ENCODE peak calls at places on chromosomes 7 and 10, in four cellular contexts. Z is IMR-90; R is astrocyte; C is CD8-positive, alpha-beta T cell. J is an unnamed sample.

GRCh38 chr7:151248191-151249033 is at the start of gene SMARCD3:
- DNase-seq in Z (peak; percentile 50), R (peak; percentile 59), C (peak; percentile 43), J (no peak)

GRCh38 chr10:94403823-94404228 is 1.5 kb downstream of the TBC1D12 start:
- DNase-seq in Z (no peak), R (no peak), C (no peak), J (no peak)

GRCh38 chr7:79778786-79779382 is 325.4 kb upstream of the MAGI2 start:
- DNase-seq in Z (peak; percentile 94), R (peak; percentile 91), C (no peak), J (peak; percentile 70)

GRCh38 chr7:4091767-4092166 is 590.3 kb upstream of the FOXK1 start:
- DNase-seq in Z (no peak), R (no peak), C (no peak), J (no peak)

GRCh38 chr10:95767884-95768556 is 12.1 kb downstream of the ENTPD1 start:
- DNase-seq in Z (peak; percentile 66), R (no peak), C (no peak), J (no peak)

GRCh38 chr7:55161154-55161687 is 142.4 kb downstream of the EGFR start:
- DNase-seq in Z (no peak), R (no peak), C (no peak), J (no peak)

GRCh38 chr10:61836233-61836887 is 65.1 kb upstream of the ARID5B start:
- DNase-seq in Z (no peak), R (peak; percentile 51), C (no peak), J (no peak)

GRCh38 chr10:43885842-43886241 is 237.2 kb upstream of the ZNF32 start:
- DNase-seq in Z (no peak), R (no peak), C (no peak), J (no peak)

GRCh38 chr10:75508239-75508813 is 76.9 kb downstream of the LRMDA start:
- DNase-seq in Z (peak; percentile 55), R (peak; percentile 97), C (no peak), J (peak; percentile 15)

GRCh38 chr7:1254281-1255082 is 21.8 kb downstream of the UNCX start:
- DNase-seq in Z (no peak), R (no peak), C (no peak), J (no peak)

GRCh38 chr10:70604106-70604505 is 1.6 kb upstream of the PRF1 start:
- DNase-seq in Z (no peak), R (no peak), C (no peak), J (no peak)

GRCh38 chr7:10082896-10083295 is 890.8 kb upstream of the PHF14 start:
- DNase-seq in Z (no peak), R (no peak), C (no peak), J (no peak)

GRCh38 chr7:100890640-100891521 is 1.4 kb upstream of the UFSP1 start:
- DNase-seq in Z (no peak), R (no peak), C (no peak), J (no peak)

GRCh38 chr7:30572212-30572839 is 22.4 kb upstream of the GARS1 start:
- DNase-seq in Z (no peak), R (no peak), C (no peak), J (no peak)

GRCh38 chr10:3995302-3996210 is 210.5 kb upstream of the KLF6 start:
- DNase-seq in Z (peak; percentile 88), R (peak; percentile 89), C (no peak), J (peak; percentile 73)

GRCh38 chr7:15783971-15784693 is 97.6 kb upstream of the MEOX2 start:
- DNase-seq in Z (no peak), R (no peak), C (no peak), J (no peak)

GRCh38 chr10:59648711-59649201 is 60.9 kb downstream of the SLC16A9 start:
- DNase-seq in Z (no peak), R (peak; percentile 67), C (no peak), J (peak; percentile 14)
- H3K4me3 ChIP-seq in Z (no peak overlapping the region), R (no peak overlapping the region), C (no peak overlapping the region), J (no peak overlapping the region)

GRCh38 chr7:133061792-133062191 is 20.1 kb downstream of the CHCHD3 start:
- DNase-seq in Z (no peak), R (no peak), C (no peak), J (no peak)

GRCh38 chr7:133070562-133070961 is 11.3 kb downstream of the CHCHD3 start:
- DNase-seq in Z (no peak), R (no peak), C (no peak), J (peak; percentile 25)

GRCh38 chr7:133064082-133064825 is 17.6 kb downstream of the CHCHD3 start:
- DNase-seq in Z (no peak), R (no peak), C (no peak), J (no peak)

GRCh38 chr7:133061357-133061756 is 20.5 kb downstream of the CHCHD3 start:
- DNase-seq in Z (no peak), R (no peak), C (no peak), J (no peak)

DNA sequence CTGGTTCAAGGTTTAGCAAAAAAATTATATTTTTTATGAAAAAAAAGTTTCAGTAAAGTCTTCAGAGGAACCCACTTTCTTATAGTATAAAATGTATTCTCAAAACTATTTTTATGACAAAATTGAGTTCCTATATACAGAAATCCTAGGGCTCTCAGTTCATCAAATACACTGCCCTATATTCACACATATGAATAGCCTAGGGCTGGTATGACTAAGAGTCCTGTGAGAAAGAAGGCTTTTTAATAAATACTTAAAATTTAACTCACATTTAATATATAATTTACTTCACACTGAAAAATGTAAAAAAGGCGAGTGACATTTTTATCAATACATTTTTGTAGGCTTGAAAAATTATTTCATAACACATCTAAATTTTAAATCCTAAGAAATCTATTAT is 16.6 kb downstream of the CHCHD3 start:
- DNase-seq in Z (no peak), R (no peak), C (no peak), J (no peak)
- H3K36me3 ChIP-seq in Z (peaks cover 9% of the 10 kb centered on the region), R (no peaks in the 10 kb centered on the region), C (peaks cover 4% of the 10 kb centered on the region), J (peaks cover 3% of the 10 kb centered on the region)

GRCh38 chr10:84540617-84541288 is 212.4 kb downstream of the CCSER2 start:
- DNase-seq in Z (peak; percentile 44), R (peak; percentile 31), C (peak; percentile 64), J (peak; percentile 18)
- H3K4me3 ChIP-seq in Z (peak overlapping the region; percentile 40), R (peak overlapping the region; percentile 48), C (peak overlapping the region; percentile 63), J (peak overlapping the region; percentile 10)

GRCh38 chr10:21034241-21034640 is 137.1 kb upstream of the NEBL start:
- DNase-seq in Z (no peak), R (no peak), C (no peak), J (no peak)
- H3K36me3 ChIP-seq in Z (no peaks in the 10 kb centered on the region), R (no peaks in the 10 kb centered on the region), C (no peaks in the 10 kb centered on the region), J (no peaks in the 10 kb centered on the region)

DNA sequence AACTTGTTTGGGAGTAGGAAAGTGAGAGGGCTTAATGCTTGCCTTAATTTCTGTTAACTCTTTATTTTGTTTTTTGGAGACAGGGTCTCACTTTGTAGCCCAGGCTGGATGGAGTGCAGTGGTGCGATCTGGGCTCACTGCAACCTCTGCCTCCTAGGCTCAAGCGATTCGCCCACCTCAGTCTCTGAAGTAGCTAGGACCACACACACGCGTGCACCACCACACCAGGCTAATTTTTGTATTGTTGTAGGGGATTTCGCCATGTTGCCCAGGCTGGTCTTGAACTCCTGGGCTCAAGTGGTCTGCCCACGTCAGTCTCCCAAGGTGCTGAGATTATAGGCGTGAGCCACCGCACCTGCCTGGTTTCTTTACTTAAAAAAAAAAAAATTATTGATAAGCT is 1.9 kb downstream of the PPP2R2D start:
- DNase-seq in Z (no peak), R (no peak), C (no peak), J (no peak)
- H3K4me3 ChIP-seq in Z (no peak overlapping the region), R (no peak overlapping the region), C (no peak overlapping the region), J (no peak overlapping the region)

GRCh38 chr7:142774826-142775225 is 4.1 kb downstream of the PRSS2 start:
- DNase-seq in Z (no peak), R (peak; percentile 69), C (no peak), J (no peak)
- H3K36me3 ChIP-seq in Z (no peaks in the 10 kb centered on the region), R (no peaks in the 10 kb centered on the region), C (no peaks in the 10 kb centered on the region), J (no peaks in the 10 kb centered on the region)

DNA sequence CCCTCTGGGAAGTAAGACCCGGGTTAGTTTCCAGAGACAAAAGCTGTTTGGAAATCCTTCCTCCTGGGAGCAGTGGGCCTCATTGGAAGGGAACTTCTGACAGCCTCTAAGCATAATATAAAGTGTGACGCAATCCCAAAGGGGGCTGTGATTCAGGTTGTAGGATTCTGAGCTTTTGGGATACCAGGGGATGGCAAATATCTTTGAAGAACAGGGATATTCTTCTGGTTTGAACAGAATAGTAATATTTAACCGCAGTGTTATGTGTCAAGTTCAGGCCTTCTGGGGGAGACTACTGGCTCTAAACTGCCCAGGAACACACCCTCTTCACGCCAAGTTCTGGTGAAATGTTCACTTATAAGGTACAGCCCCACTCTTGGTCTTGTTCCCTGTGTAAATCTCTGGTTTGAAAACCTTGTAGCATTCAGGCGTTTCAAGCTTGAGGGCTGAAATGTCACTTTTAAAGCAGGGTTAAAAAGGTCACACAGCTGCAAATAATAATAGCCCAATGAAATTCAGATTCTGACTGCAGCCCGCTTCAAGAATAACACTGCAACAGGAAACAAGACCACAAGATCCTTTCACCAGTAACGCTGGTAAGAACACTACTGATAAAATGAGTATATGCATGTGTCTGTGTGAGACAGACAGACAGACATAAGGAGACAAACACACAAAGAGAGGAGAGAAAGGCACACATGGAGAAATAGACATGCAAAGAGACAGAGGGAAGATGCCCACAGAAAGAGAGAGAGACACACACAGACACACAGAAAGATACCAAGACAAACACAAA is 69.0 kb downstream of the CREB5 start:
- DNase-seq in Z (peak; percentile 65), R (peak; percentile 67), C (no peak), J (no peak)
- H3K4me3 ChIP-seq in Z (no peak overlapping the region), R (no peak overlapping the region), C (no peak overlapping the region), J (no peak overlapping the region)

DNA sequence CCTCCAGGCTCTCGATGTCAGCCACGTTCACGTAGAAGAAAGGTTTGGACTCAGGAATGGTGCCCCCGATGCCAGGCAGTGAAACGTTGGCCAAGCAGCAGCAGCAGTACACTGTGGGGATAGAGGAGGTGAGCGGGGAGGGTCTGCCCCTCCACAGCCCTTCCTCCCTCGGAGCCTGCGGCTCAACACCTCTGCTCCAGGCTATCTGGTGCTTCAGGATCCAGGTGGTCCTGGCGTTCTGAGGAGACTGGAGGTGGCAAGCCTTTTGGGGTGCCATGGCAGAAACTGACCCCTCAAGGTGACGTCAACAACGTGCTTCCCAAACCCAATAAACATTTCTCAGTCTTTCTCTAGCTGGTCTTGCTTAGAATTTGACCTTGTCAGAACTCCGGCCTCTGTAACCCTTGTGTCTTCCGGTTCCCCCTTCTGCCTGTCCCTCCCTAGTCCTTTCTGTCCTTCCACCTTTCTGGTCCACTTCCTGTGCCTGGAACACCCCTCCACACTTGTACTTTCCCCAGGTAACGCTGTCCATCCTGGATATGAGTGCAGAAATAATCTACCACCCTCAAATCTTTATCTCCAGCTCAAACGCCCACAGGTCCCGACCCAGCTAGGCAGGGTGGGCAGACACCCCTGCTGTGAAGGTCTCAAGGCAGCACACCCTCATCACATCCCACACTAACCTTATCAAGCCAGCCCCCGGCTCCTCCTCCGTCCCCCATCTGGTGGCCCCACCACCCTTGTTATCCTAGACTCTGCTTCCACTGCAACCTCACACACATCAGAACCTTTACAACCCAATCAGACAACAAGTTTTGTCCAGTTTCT is 36.5 kb downstream of the DENND11 start:
- DNase-seq in Z (no peak), R (no peak), C (no peak), J (no peak)
- H3K36me3 ChIP-seq in Z (peaks cover 13% of the 10 kb centered on the region), R (peaks cover 4% of the 10 kb centered on the region), C (peaks cover 29% of the 10 kb centered on the region), J (peaks cover 8% of the 10 kb centered on the region)

DNA sequence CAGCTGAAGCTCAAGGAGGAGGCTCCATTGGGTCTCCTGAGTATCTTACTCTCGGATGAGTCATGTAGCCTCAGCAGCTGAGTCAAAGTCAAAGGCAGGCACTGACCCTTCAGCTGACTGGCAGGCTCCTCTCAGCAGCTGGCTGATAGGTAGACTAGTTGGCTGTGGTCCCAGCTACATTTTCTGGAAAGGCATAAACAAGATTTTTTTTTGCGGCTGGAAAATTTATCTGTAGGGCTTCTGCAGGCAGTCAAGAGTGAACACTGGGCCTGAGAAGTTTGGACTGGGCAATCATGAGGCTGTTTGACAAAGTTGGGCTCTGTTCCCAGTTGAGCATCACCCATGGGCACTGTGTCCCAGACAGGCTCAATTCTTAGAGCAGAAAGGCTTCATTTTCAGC is 796.2 kb downstream of the CCSER2 start:
- DNase-seq in Z (no peak), R (no peak), C (no peak), J (peak; percentile 27)
- H3K4me3 ChIP-seq in Z (no peak overlapping the region), R (no peak overlapping the region), C (no peak overlapping the region), J (no peak overlapping the region)